ENCODE peak calls at places on chromosomes 3 and 15, in six cellular contexts. One of them, this sample, is unnamed.

GRCh38 chr3:73530030-73530411 is 94.7 kb downstream of the PDZRN3 start:
- DNase-seq in naive thymus-derived CD4-positive, alpha-beta T cell: no peak
- DNase-seq in hypothalamus: no peak
- DNase-seq in astrocyte of the cerebellum: peak; percentile 96
- DNase-seq in transverse colon: no peak
- DNase-seq in DMS53: no peak
- DNase-seq in this sample: no peak

GRCh38 chr15:85879334-85880163 is 84.8 kb upstream of the KLHL25 start:
- DNase-seq in DMS53: peak; percentile 31
- DNase-seq in transverse colon: no peak
- DNase-seq in naive thymus-derived CD4-positive, alpha-beta T cell: no peak
- DNase-seq in hypothalamus: no peak
- DNase-seq in astrocyte of the cerebellum: no peak
- DNase-seq in this sample: no peak

GRCh38 chr3:13420051-13420816 is at the start of gene NUP210:
- DNase-seq in naive thymus-derived CD4-positive, alpha-beta T cell: peak; percentile 5
- DNase-seq in transverse colon: peak; percentile 70
- DNase-seq in DMS53: peak; percentile 75
- DNase-seq in hypothalamus: no peak
- DNase-seq in astrocyte of the cerebellum: no peak
- DNase-seq in this sample: peak; percentile 36

GRCh38 chr3:14623569-14624051 is 28.0 kb upstream of the CCDC174 start:
- DNase-seq in DMS53: no peak
- DNase-seq in transverse colon: no peak
- DNase-seq in astrocyte of the cerebellum: no peak
- DNase-seq in naive thymus-derived CD4-positive, alpha-beta T cell: no peak
- DNase-seq in hypothalamus: no peak
- DNase-seq in this sample: no peak

GRCh38 chr15:63870043-63870394 is 36.3 kb upstream of the HERC1 start:
- DNase-seq in transverse colon: no peak
- DNase-seq in astrocyte of the cerebellum: no peak
- DNase-seq in hypothalamus: no peak
- DNase-seq in DMS53: peak; percentile 14
- DNase-seq in naive thymus-derived CD4-positive, alpha-beta T cell: no peak
- DNase-seq in this sample: no peak

GRCh38 chr3:140443073-140443472 is 234.8 kb upstream of the TRIM42 start:
- DNase-seq in DMS53: no peak
- DNase-seq in naive thymus-derived CD4-positive, alpha-beta T cell: no peak
- DNase-seq in transverse colon: no peak
- DNase-seq in astrocyte of the cerebellum: no peak
- DNase-seq in hypothalamus: no peak
- DNase-seq in this sample: no peak

GRCh38 chr3:85933326-85933725 is 974.5 kb downstream of the CADM2 start:
- DNase-seq in transverse colon: no peak
- DNase-seq in naive thymus-derived CD4-positive, alpha-beta T cell: no peak
- DNase-seq in DMS53: no peak
- DNase-seq in hypothalamus: no peak
- DNase-seq in astrocyte of the cerebellum: no peak
- DNase-seq in this sample: no peak

GRCh38 chr15:55868707-55869106 is 124.7 kb downstream of the NEDD4 start:
- DNase-seq in naive thymus-derived CD4-positive, alpha-beta T cell: no peak
- DNase-seq in transverse colon: no peak
- DNase-seq in hypothalamus: no peak
- DNase-seq in astrocyte of the cerebellum: no peak
- DNase-seq in DMS53: peak; percentile 42
- DNase-seq in this sample: no peak

GRCh38 chr3:140224307-140224706 is 289.3 kb downstream of the CLSTN2 start:
- DNase-seq in DMS53: no peak
- DNase-seq in transverse colon: no peak
- DNase-seq in hypothalamus: no peak
- DNase-seq in naive thymus-derived CD4-positive, alpha-beta T cell: no peak
- DNase-seq in astrocyte of the cerebellum: no peak
- DNase-seq in this sample: no peak

GRCh38 chr3:113210608-113211369 is 568 bp upstream of the BOC start:
- DNase-seq in naive thymus-derived CD4-positive, alpha-beta T cell: no peak
- DNase-seq in transverse colon: no peak
- DNase-seq in hypothalamus: no peak
- DNase-seq in DMS53: peak; percentile 7
- DNase-seq in astrocyte of the cerebellum: no peak
- DNase-seq in this sample: no peak

GRCh38 chr15:41507820-41508290 is 5.8 kb downstream of the LTK start:
- DNase-seq in DMS53: no peak
- DNase-seq in naive thymus-derived CD4-positive, alpha-beta T cell: no peak
- DNase-seq in transverse colon: peak; percentile 86
- DNase-seq in astrocyte of the cerebellum: no peak
- DNase-seq in hypothalamus: no peak
- DNase-seq in this sample: no peak

GRCh38 chr3:23825802-23826201 is 20.0 kb downstream of the UBE2E1 start:
- DNase-seq in hypothalamus: no peak
- DNase-seq in astrocyte of the cerebellum: no peak
- DNase-seq in DMS53: no peak
- DNase-seq in naive thymus-derived CD4-positive, alpha-beta T cell: no peak
- DNase-seq in transverse colon: no peak
- DNase-seq in this sample: no peak

GRCh38 chr3:79367803-79368202 is 400.0 kb downstream of the ROBO1 start:
- DNase-seq in transverse colon: no peak
- DNase-seq in hypothalamus: no peak
- DNase-seq in naive thymus-derived CD4-positive, alpha-beta T cell: no peak
- DNase-seq in DMS53: no peak
- DNase-seq in astrocyte of the cerebellum: no peak
- DNase-seq in this sample: no peak

GRCh38 chr3:55572816-55573215 is 85.7 kb upstream of the WNT5A start:
- DNase-seq in naive thymus-derived CD4-positive, alpha-beta T cell: no peak
- DNase-seq in astrocyte of the cerebellum: no peak
- DNase-seq in hypothalamus: no peak
- DNase-seq in transverse colon: no peak
- DNase-seq in DMS53: no peak
- DNase-seq in this sample: no peak

GRCh38 chr3:10496121-10496863 is 9.1 kb downstream of the ATP2B2 start:
- DNase-seq in transverse colon: no peak
- DNase-seq in astrocyte of the cerebellum: no peak
- DNase-seq in naive thymus-derived CD4-positive, alpha-beta T cell: no peak
- DNase-seq in hypothalamus: no peak
- DNase-seq in DMS53: no peak
- DNase-seq in this sample: no peak

GRCh38 chr3:55951371-55951770 is 464.3 kb upstream of the WNT5A start:
- DNase-seq in DMS53: no peak
- DNase-seq in naive thymus-derived CD4-positive, alpha-beta T cell: no peak
- DNase-seq in transverse colon: no peak
- DNase-seq in hypothalamus: no peak
- DNase-seq in astrocyte of the cerebellum: no peak
- DNase-seq in this sample: no peak

GRCh38 chr3:195768831-195769303 is 42.9 kb downstream of the MUC4 start:
- DNase-seq in astrocyte of the cerebellum: no peak
- DNase-seq in hypothalamus: no peak
- DNase-seq in naive thymus-derived CD4-positive, alpha-beta T cell: no peak
- DNase-seq in transverse colon: no peak
- DNase-seq in DMS53: no peak
- DNase-seq in this sample: no peak

GRCh38 chr3:8506611-8507061 is 5.0 kb downstream of the LMCD1 start:
- DNase-seq in naive thymus-derived CD4-positive, alpha-beta T cell: no peak
- DNase-seq in hypothalamus: no peak
- DNase-seq in astrocyte of the cerebellum: no peak
- DNase-seq in transverse colon: no peak
- DNase-seq in DMS53: no peak
- DNase-seq in this sample: no peak

GRCh38 chr3:51930439-51930838 is 11.3 kb downstream of the RRP9 start:
- DNase-seq in astrocyte of the cerebellum: no peak
- DNase-seq in transverse colon: no peak
- DNase-seq in hypothalamus: no peak
- DNase-seq in DMS53: no peak
- DNase-seq in naive thymus-derived CD4-positive, alpha-beta T cell: no peak
- DNase-seq in this sample: no peak

GRCh38 chr3:67389176-67389575 is 265.2 kb downstream of the SUCLG2 start:
- DNase-seq in astrocyte of the cerebellum: no peak
- DNase-seq in naive thymus-derived CD4-positive, alpha-beta T cell: no peak
- DNase-seq in DMS53: no peak
- DNase-seq in transverse colon: no peak
- DNase-seq in hypothalamus: no peak
- DNase-seq in this sample: peak; percentile 19

GRCh38 chr3:174253221-174253620 is 605.9 kb upstream of the NAALADL2 start:
- DNase-seq in astrocyte of the cerebellum: no peak
- DNase-seq in transverse colon: no peak
- DNase-seq in DMS53: no peak
- DNase-seq in naive thymus-derived CD4-positive, alpha-beta T cell: no peak
- DNase-seq in hypothalamus: no peak
- DNase-seq in this sample: no peak

GRCh38 chr3:184738982-184739381 is 27.1 kb upstream of the MAGEF1 start:
- DNase-seq in DMS53: peak; percentile 37
- DNase-seq in transverse colon: no peak
- DNase-seq in naive thymus-derived CD4-positive, alpha-beta T cell: no peak
- DNase-seq in hypothalamus: no peak
- DNase-seq in astrocyte of the cerebellum: no peak
- DNase-seq in this sample: no peak

GRCh38 chr3:131036200-131036816 is 9.6 kb downstream of the NEK11 start:
- DNase-seq in DMS53: no peak
- DNase-seq in astrocyte of the cerebellum: peak; percentile 70
- DNase-seq in hypothalamus: no peak
- DNase-seq in transverse colon: no peak
- DNase-seq in naive thymus-derived CD4-positive, alpha-beta T cell: no peak
- DNase-seq in this sample: no peak

GRCh38 chr3:192299921-192300320 is 427.4 kb downstream of the FGF12 start:
- DNase-seq in hypothalamus: no peak
- DNase-seq in transverse colon: no peak
- DNase-seq in naive thymus-derived CD4-positive, alpha-beta T cell: no peak
- DNase-seq in astrocyte of the cerebellum: no peak
- DNase-seq in DMS53: no peak
- DNase-seq in this sample: no peak

GRCh38 chr3:195897081-195897852 is 11.1 kb downstream of the TNK2 start:
- DNase-seq in naive thymus-derived CD4-positive, alpha-beta T cell: no peak
- DNase-seq in hypothalamus: no peak
- DNase-seq in astrocyte of the cerebellum: no peak
- DNase-seq in DMS53: peak; percentile 16
- DNase-seq in transverse colon: no peak
- DNase-seq in this sample: no peak

GRCh38 chr3:40793739-40794138 is 269.0 kb downstream of the ZNF621 start:
- DNase-seq in transverse colon: no peak
- DNase-seq in astrocyte of the cerebellum: no peak
- DNase-seq in hypothalamus: no peak
- DNase-seq in DMS53: no peak
- DNase-seq in naive thymus-derived CD4-positive, alpha-beta T cell: no peak
- DNase-seq in this sample: no peak

GRCh38 chr15:75850708-75851107 is 7.5 kb downstream of the UBE2Q2 start:
- DNase-seq in hypothalamus: no peak
- DNase-seq in DMS53: no peak
- DNase-seq in transverse colon: no peak
- DNase-seq in astrocyte of the cerebellum: no peak
- DNase-seq in naive thymus-derived CD4-positive, alpha-beta T cell: no peak
- DNase-seq in this sample: no peak

GRCh38 chr3:134143828-134144390 is 106.8 kb downstream of the RYK start:
- DNase-seq in transverse colon: no peak
- DNase-seq in hypothalamus: no peak
- DNase-seq in DMS53: peak; percentile 85
- DNase-seq in naive thymus-derived CD4-positive, alpha-beta T cell: no peak
- DNase-seq in astrocyte of the cerebellum: no peak
- DNase-seq in this sample: no peak

GRCh38 chr3:102258666-102259227 is 176.1 kb upstream of the ZPLD1 start:
- DNase-seq in DMS53: no peak
- DNase-seq in astrocyte of the cerebellum: no peak
- DNase-seq in hypothalamus: no peak
- DNase-seq in transverse colon: no peak
- DNase-seq in naive thymus-derived CD4-positive, alpha-beta T cell: no peak
- DNase-seq in this sample: no peak

GRCh38 chr15:66881173-66881905 is 179.3 kb downstream of the SMAD6 start:
- DNase-seq in transverse colon: no peak
- DNase-seq in hypothalamus: no peak
- DNase-seq in DMS53: no peak
- DNase-seq in naive thymus-derived CD4-positive, alpha-beta T cell: no peak
- DNase-seq in astrocyte of the cerebellum: no peak
- DNase-seq in this sample: no peak

GRCh38 chr15:88636039-88636438 is 2.8 kb upstream of the ISG20 start:
- DNase-seq in DMS53: peak; percentile 88
- DNase-seq in naive thymus-derived CD4-positive, alpha-beta T cell: peak; percentile 87
- DNase-seq in hypothalamus: no peak
- DNase-seq in transverse colon: peak; percentile 56
- DNase-seq in astrocyte of the cerebellum: no peak
- DNase-seq in this sample: no peak

GRCh38 chr3:117818592-117818991 is 1109.0 kb downstream of the TUSC7 start:
- DNase-seq in naive thymus-derived CD4-positive, alpha-beta T cell: no peak
- DNase-seq in DMS53: no peak
- DNase-seq in hypothalamus: no peak
- DNase-seq in astrocyte of the cerebellum: no peak
- DNase-seq in transverse colon: no peak
- DNase-seq in this sample: no peak

GRCh38 chr15:96270581-96271172 is 59.8 kb upstream of the NR2F2 start:
- DNase-seq in DMS53: no peak
- DNase-seq in naive thymus-derived CD4-positive, alpha-beta T cell: no peak
- DNase-seq in transverse colon: no peak
- DNase-seq in hypothalamus: no peak
- DNase-seq in astrocyte of the cerebellum: no peak
- DNase-seq in this sample: no peak

GRCh38 chr3:16304065-16305010 is 39.3 kb downstream of the OXNAD1 start:
- DNase-seq in DMS53: no peak
- DNase-seq in transverse colon: no peak
- DNase-seq in astrocyte of the cerebellum: no peak
- DNase-seq in naive thymus-derived CD4-positive, alpha-beta T cell: no peak
- DNase-seq in hypothalamus: peak; percentile 17
- DNase-seq in this sample: no peak

GRCh38 chr15:80789836-80790235 is 10.7 kb downstream of the CEMIP start:
- DNase-seq in hypothalamus: no peak
- DNase-seq in naive thymus-derived CD4-positive, alpha-beta T cell: no peak
- DNase-seq in astrocyte of the cerebellum: no peak
- DNase-seq in transverse colon: no peak
- DNase-seq in DMS53: no peak
- DNase-seq in this sample: no peak

GRCh38 chr3:52733256-52733891 is 27.5 kb downstream of the SPCS1 start:
- DNase-seq in astrocyte of the cerebellum: no peak
- DNase-seq in naive thymus-derived CD4-positive, alpha-beta T cell: no peak
- DNase-seq in transverse colon: no peak
- DNase-seq in hypothalamus: no peak
- DNase-seq in DMS53: no peak
- DNase-seq in this sample: no peak

GRCh38 chr3:183455064-183455463 is 26.6 kb upstream of the MCF2L2 start:
- DNase-seq in astrocyte of the cerebellum: no peak
- DNase-seq in transverse colon: no peak
- DNase-seq in naive thymus-derived CD4-positive, alpha-beta T cell: no peak
- DNase-seq in hypothalamus: no peak
- DNase-seq in DMS53: no peak
- DNase-seq in this sample: no peak

GRCh38 chr3:36957862-36958686 is 13.2 kb upstream of the TRANK1 start:
- DNase-seq in hypothalamus: no peak
- DNase-seq in DMS53: peak; percentile 1
- DNase-seq in naive thymus-derived CD4-positive, alpha-beta T cell: no peak
- DNase-seq in astrocyte of the cerebellum: no peak
- DNase-seq in transverse colon: peak; percentile 20
- DNase-seq in this sample: no peak